ENCODE peak calls at places on chromosomes 11 and 22, in nine cellular contexts. D is SK-N-SH, T is astrocyte of the spinal cord, N is foreskin fibroblast, P is GM06990, B is heart right ventricle, C is MCF 10A, H is fibroblast of lung, R is left lung. L is an unnamed sample.

GRCh38 chr11:44651535-44652130 is 75.1 kb upstream of the TSPAN18 start:
- DNase-seq in D (no peak), T (no peak), N (no peak), P (no peak), B (no peak), C (no peak), H (no peak), R (no peak), L (no peak)

GRCh38 chr11:29527391-29527936 is 489.4 kb downstream of the KCNA4 start:
- DNase-seq in D (no peak), T (peak; percentile 69), N (peak; percentile 9), P (no peak), B (no peak), C (peak; percentile 93), H (peak; percentile 22), R (no peak), L (no peak)

GRCh38 chr11:33376331-33377099 is 119.3 kb downstream of the HIPK3 start:
- DNase-seq in D (peak; percentile 85), T (no peak), N (peak; percentile 52), P (peak; percentile 48), B (no peak), C (no peak), H (no peak), R (peak; percentile 72), L (peak; percentile 33)

GRCh38 chr11:118620529-118621070 is 13.2 kb downstream of the PHLDB1 start:
- DNase-seq in D (no peak), T (no peak), N (no peak), P (no peak), B (peak; percentile 64), C (no peak), H (no peak), R (no peak), L (no peak)

GRCh38 chr22:45533731-45534130 is 31.0 kb downstream of the FBLN1 start:
- DNase-seq in D (no peak), T (no peak), N (no peak), P (no peak), B (no peak), C (no peak), H (no peak), R (no peak), L (no peak)

GRCh38 chr22:46797355-46797754 is 34.9 kb downstream of the TBC1D22A start:
- DNase-seq in D (no peak), T (peak; percentile 45), N (peak; percentile 61), P (no peak), B (no peak), C (peak; percentile 12), H (peak; percentile 54), R (peak; percentile 68), L (no peak)

GRCh38 chr11:115911656-115912055 is 407.4 kb upstream of the CADM1 start:
- DNase-seq in D (peak; percentile 32), T (no peak), N (no peak), P (no peak), B (no peak), C (no peak), H (no peak), R (no peak), L (no peak)

GRCh38 chr11:17722000-17722643 is 2.8 kb downstream of the MYOD1 start:
- DNase-seq in D (peak; percentile 70), T (peak; percentile 30), N (peak; percentile 61), P (no peak), B (no peak), C (peak; percentile 27), H (peak; percentile 12), R (no peak), L (no peak)

GRCh38 chr11:65639623-65640482 is 2.0 kb downstream of the SIPA1 start:
- DNase-seq in D (no peak), T (no peak), N (no peak), P (peak; percentile 83), B (peak; percentile 58), C (no peak), H (no peak), R (peak; percentile 84), L (no peak)

GRCh38 chr11:46117842-46118241 is 3.4 kb downstream of the PHF21A start:
- DNase-seq in D (no peak), T (no peak), N (peak; percentile 27), P (no peak), B (no peak), C (no peak), H (peak; percentile 31), R (no peak), L (no peak)

GRCh38 chr11:73267122-73267846 is 4.9 kb upstream of the P2RY6 start:
- DNase-seq in D (no peak), T (no peak), N (no peak), P (no peak), B (no peak), C (no peak), H (no peak), R (no peak), L (no peak)

GRCh38 chr11:60941371-60942119 is 10.4 kb downstream of the SLC15A3 start:
- DNase-seq in D (no peak), T (no peak), N (no peak), P (no peak), B (no peak), C (no peak), H (no peak), R (no peak), L (no peak)

GRCh38 chr11:13337986-13338436 is 60.4 kb downstream of the BMAL1 start:
- DNase-seq in D (no peak), T (peak; percentile 79), N (peak; percentile 76), P (no peak), B (no peak), C (no peak), H (peak; percentile 82), R (no peak), L (no peak)

GRCh38 chr11:80477178-80477577 is 1036.3 kb upstream of the TENM4 start:
- DNase-seq in D (no peak), T (no peak), N (no peak), P (no peak), B (no peak), C (no peak), H (no peak), R (no peak), L (no peak)
- TF ChIP-seq CTCF in D (no peak), T (no peak), N (no peak), P (no peak), B (no peak), C (no peak), H (no peak), R (no peak), L (no peak)

DNA sequence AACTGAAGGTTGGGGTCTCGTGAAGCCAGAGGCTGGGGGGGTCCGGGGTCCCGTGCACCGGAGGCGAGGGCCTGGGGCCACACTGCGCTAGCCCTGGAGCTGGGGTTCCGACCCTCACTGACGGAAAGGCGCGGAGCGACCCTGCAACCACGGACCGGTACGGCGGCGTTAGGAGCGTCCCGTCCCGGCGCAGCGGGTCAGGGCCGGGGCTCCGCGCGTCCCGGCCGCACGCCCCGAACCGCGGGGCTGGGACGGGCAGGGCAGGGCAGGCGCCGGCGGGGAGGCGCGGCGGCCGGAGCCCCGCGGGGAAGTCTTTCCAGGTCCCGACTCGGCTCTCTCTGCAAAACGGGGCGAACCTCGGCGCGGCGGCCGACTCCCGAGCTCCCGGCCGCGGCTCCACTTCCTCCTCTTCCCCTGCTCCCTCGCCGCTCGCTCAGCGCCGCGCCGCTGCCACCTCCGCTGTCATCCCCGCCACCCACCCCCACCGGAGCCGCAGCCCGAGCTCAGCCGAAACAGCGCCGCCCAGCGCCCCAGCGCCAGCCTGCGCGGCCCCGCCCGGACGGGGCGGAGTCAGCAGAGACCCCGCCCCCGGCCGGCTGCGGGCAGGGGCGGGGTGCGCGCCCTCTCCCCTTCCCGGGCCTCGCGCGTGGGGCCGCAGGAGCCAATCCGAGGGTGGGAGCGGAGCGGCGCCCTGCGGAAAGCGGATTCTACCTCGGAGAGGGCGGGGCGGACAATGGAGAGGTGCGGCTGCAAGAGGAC is at the start of gene GDPD5:
- DNase-seq in D (peak; percentile 99), T (peak; percentile 66), N (peak; percentile 91), P (peak; percentile 87), B (peak; percentile 80), C (peak; percentile 70), H (peak; percentile 60), R (peak; percentile 94), L (peak; percentile 84)
- TF ChIP-seq CTCF in D (peak; percentile 53), T (peak; percentile 45), N (peak; percentile 21), P (peak; percentile 13), B (peak; percentile 17), C (peak; percentile 47), H (peak; percentile 14), R (peak; percentile 28), L (no peak)

DNA sequence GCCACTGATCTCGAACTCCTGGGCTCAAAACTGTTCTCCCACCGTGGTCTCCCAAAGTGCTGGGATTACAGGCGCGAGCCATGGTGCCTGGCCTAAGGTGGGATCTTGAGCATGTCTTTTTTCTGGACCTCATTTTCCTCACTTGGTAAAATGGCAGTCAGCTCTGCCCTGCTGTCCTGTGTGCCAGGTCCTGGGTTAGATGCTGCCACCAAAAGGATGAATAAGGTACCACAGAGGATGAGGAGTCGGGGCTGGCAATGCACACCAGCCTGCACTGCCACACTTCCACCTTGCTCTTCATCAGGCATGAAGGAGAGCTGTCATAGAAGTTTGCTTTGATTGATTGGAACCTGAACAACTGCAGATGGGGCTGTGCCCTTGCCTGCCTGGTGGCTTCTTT is 32.3 kb downstream of the ACO2 start:
- DNase-seq in D (peak; percentile 33), T (no peak), N (peak; percentile 32), P (no peak), B (no peak), C (peak; percentile 41), H (peak; percentile 27), R (no peak), L (no peak)
- TF ChIP-seq CTCF in D (no peak), T (peak; percentile 40), N (no peak), P (peak; percentile 48), B (no peak), C (peak; percentile 24), H (peak; percentile 27), R (no peak), L (no peak)

DNA sequence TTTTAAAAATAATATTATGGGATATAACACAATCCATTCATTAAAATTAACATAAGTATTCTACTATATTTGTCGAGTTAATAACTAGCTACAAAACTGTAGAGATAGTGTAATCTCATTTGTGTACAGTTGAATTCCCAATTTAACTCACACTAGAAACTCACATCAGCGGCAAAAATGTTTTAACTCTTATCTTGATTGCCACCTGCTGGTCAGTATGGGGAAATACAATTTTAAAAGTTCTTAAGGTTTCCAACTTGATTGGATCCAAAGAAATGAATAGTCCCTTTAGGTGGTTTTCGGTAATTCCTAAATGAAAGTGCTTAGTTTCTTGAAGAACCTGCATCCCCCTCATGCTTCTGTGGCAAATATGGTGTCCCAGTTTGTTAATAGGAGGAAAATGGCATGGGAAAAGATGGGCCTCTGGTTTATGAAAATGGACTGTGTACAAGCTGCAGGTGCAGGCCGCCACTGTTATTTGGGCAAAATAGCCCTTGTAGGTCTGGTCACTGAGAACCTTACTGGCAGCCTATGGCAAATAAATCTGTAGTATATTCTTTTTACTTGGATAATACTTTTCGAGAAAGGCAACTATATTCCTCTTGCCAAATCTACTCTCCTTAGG is 33.7 kb upstream of the SLC17A6 start:
- DNase-seq in D (peak; percentile 44), T (peak; percentile 40), N (peak; percentile 13), P (no peak), B (no peak), C (peak; percentile 36), H (peak; percentile 41), R (no peak), L (no peak)
- TF ChIP-seq CTCF in D (peak; percentile 75), T (peak; percentile 51), N (peak; percentile 55), P (peak; percentile 44), B (peak; percentile 52), C (peak; percentile 44), H (peak; percentile 63), R (peak; percentile 49), L (no peak)

GRCh38 chr22:32127904-32128303 is 31.2 kb downstream of the C22orf42 start:
- DNase-seq in D (no peak), T (no peak), N (no peak), P (no peak), B (no peak), C (no peak), H (no peak), R (no peak), L (no peak)
- TF ChIP-seq CTCF in D (peak; percentile 13), T (no peak), N (no peak), P (no peak), B (no peak), C (peak; percentile 12), H (no peak), R (no peak), L (no peak)